ENCODE peak calls at places on chromosome 17, in eight cellular contexts. R is right atrium auricular region, U is brain microvascular endothelial cell, H is tibial artery, L is foreskin fibroblast, X is body of pancreas, N is thoracic aorta, T is cardiac muscle cell. M is an unnamed sample.

GRCh38 chr17:49249292-49249794 is 18.8 kb upstream of the PHOSPHO1 start:
- DNase-seq in X (no peak), R (no peak), L (peak), N (no peak), T (peak), U (no peak), H (no peak), M (peak)

GRCh38 chr17:7314719-7315569 is at the start of gene GPS2:
- DNase-seq in T (peak), U (peak), N (peak), X (peak), R (peak), H (peak), L (peak), M (peak)

GRCh38 chr17:58325976-58326468 is 2.6 kb downstream of the TSPOAP1 start:
- DNase-seq in X (no peak), T (no peak), U (no peak), N (no peak), R (no peak), H (no peak), L (no peak), M (no peak)

GRCh38 chr17:965311-965989 is 14.1 kb downstream of the NXN start:
- DNase-seq in L (peak), N (no peak), R (no peak), T (no peak), X (no peak), U (no peak), H (no peak), M (no peak)

GRCh38 chr17:68627956-68628355 is 26.8 kb upstream of the FAM20A start:
- DNase-seq in L (no peak), T (peak), N (no peak), R (no peak), H (no peak), X (no peak), U (no peak), M (no peak)

GRCh38 chr17:63700528-63701441 is 860 bp upstream of the LIMD2 start:
- DNase-seq in H (peak), N (peak), X (no peak), R (peak), T (peak), U (peak), L (peak), M (peak)

GRCh38 chr17:79137015-79137770 is 62.6 kb downstream of the ENGASE start:
- DNase-seq in H (no peak), X (no peak), R (no peak), N (no peak), L (no peak), T (no peak), U (no peak), M (peak)

GRCh38 chr17:2025220-2025621 is at the start of gene RTN4RL1:
- DNase-seq in L (peak), R (peak), X (peak), U (no peak), H (peak), T (peak), N (no peak), M (peak)

GRCh38 chr17:62902573-62903229 is 63.3 kb upstream of the TANC2 start:
- DNase-seq in U (no peak), L (no peak), R (peak), X (no peak), N (no peak), H (no peak), T (no peak), M (no peak)

GRCh38 chr17:69609495-69610315 is 195.2 kb downstream of the MAP2K6 start:
- DNase-seq in N (no peak), H (no peak), R (no peak), X (no peak), L (peak), U (peak), T (peak), M (peak)

GRCh38 chr17:8966926-8967325 is 1.4 kb upstream of the PIK3R5 start:
- DNase-seq in N (no peak), X (no peak), L (no peak), U (no peak), T (no peak), H (no peak), R (no peak), M (no peak)

GRCh38 chr17:67891481-67892119 is 66.3 kb downstream of the BPTF start:
- DNase-seq in U (peak), X (no peak), R (no peak), T (peak), N (no peak), L (peak), H (no peak), M (peak)

GRCh38 chr17:1031711-1032110 is 34.8 kb downstream of the TIMM22 start:
- DNase-seq in N (no peak), R (no peak), T (peak), L (peak), H (peak), U (no peak), X (no peak), M (peak)

GRCh38 chr17:29007456-29008455 is 1.9 kb upstream of the SEZ6 start:
- DNase-seq in H (no peak), X (no peak), T (peak), N (no peak), R (no peak), L (peak), U (no peak), M (no peak)

GRCh38 chr17:1646199-1646875 is 805 bp upstream of the SCARF1 start:
- DNase-seq in L (no peak), R (no peak), N (no peak), U (no peak), T (no peak), H (no peak), X (no peak), M (no peak)

GRCh38 chr17:9446528-9446927 is 129.1 kb downstream of the STX8 start:
- DNase-seq in U (no peak), L (no peak), X (no peak), H (no peak), T (peak), R (no peak), N (no peak), M (no peak)

GRCh38 chr17:28612936-28613872 is 781 bp downstream of the RSKR start:
- DNase-seq in T (peak), N (no peak), R (no peak), X (peak), L (peak), H (no peak), U (peak), M (peak)

GRCh38 chr17:72747416-72747815 is 345.1 kb downstream of the SLC39A11 start:
- DNase-seq in N (no peak), L (no peak), H (no peak), U (no peak), X (no peak), R (no peak), T (no peak), M (no peak)

GRCh38 chr17:15273141-15273793 is 8.1 kb upstream of the PMP22 start:
- DNase-seq in L (peak), U (peak), X (no peak), R (no peak), T (peak), N (no peak), H (no peak), M (no peak)

GRCh38 chr17:44979426-44980273 is 11.5 kb upstream of the C1QL1 start:
- DNase-seq in H (no peak), T (no peak), L (peak), N (no peak), R (no peak), X (no peak), U (no peak), M (no peak)

GRCh38 chr17:35342207-35342744 is 31.1 kb downstream of the SLFN11 start:
- DNase-seq in X (no peak), R (no peak), U (no peak), N (no peak), H (no peak), L (no peak), T (no peak), M (no peak)

GRCh38 chr17:75246404-75246803 is 15.0 kb downstream of the GGA3 start:
- DNase-seq in X (no peak), U (no peak), R (no peak), L (no peak), N (no peak), T (no peak), H (no peak), M (no peak)

GRCh38 chr17:60563743-60564142 is 36.2 kb upstream of the PPM1D start:
- DNase-seq in H (no peak), U (no peak), R (no peak), L (no peak), X (no peak), N (no peak), T (no peak), M (no peak)

GRCh38 chr17:4533522-4534502 is 21.4 kb downstream of the MYBBP1A start:
- DNase-seq in H (no peak), R (no peak), U (no peak), N (no peak), L (no peak), X (no peak), T (no peak), M (no peak)

GRCh38 chr17:70405492-70406220 is 236.3 kb downstream of the KCNJ2 start:
- DNase-seq in R (no peak), N (no peak), U (peak), L (peak), H (no peak), T (peak), X (no peak), M (no peak)

GRCh38 chr17:72401883-72402726 is 281.3 kb downstream of the SOX9 start:
- DNase-seq in X (no peak), N (no peak), H (no peak), R (no peak), U (no peak), T (no peak), L (no peak), M (no peak)

GRCh38 chr17:51764387-51764971 is 394.0 kb downstream of the CA10 start:
- DNase-seq in X (peak), T (peak), N (no peak), R (peak), L (peak), H (no peak), U (peak), M (peak)

GRCh38 chr17:78406396-78406795 is 27.9 kb downstream of the PGS1 start:
- DNase-seq in R (no peak), H (no peak), N (no peak), U (no peak), X (no peak), L (no peak), T (no peak), M (no peak)

GRCh38 chr17:12140685-12141084 is 120.0 kb downstream of the MAP2K4 start:
- DNase-seq in T (no peak), R (no peak), H (no peak), N (no peak), U (no peak), L (no peak), X (no peak), M (no peak)

GRCh38 chr17:68909066-68909465 is 46.1 kb downstream of the ABCA8 start:
- DNase-seq in T (peak), U (peak), R (peak), H (peak), N (no peak), X (no peak), L (peak), M (peak)

GRCh38 chr17:11628374-11628773 is 30.1 kb downstream of the DNAH9 start:
- DNase-seq in H (no peak), N (no peak), R (no peak), L (no peak), X (no peak), T (no peak), U (no peak), M (no peak)

GRCh38 chr17:64938925-64939474 is 19.7 kb upstream of the LRRC37A3 start:
- DNase-seq in N (no peak), L (peak), T (peak), X (peak), H (no peak), U (peak), R (no peak), M (peak)

GRCh38 chr17:49957350-49957749 is 11.6 kb upstream of the DLX4 start:
- DNase-seq in T (no peak), H (no peak), U (no peak), R (no peak), L (no peak), X (no peak), N (no peak), M (no peak)

GRCh38 chr17:58313815-58314705 is 14.5 kb downstream of the TSPOAP1 start:
- DNase-seq in U (no peak), X (no peak), N (no peak), T (no peak), L (no peak), R (no peak), H (no peak), M (no peak)

GRCh38 chr17:17039911-17040310 is 2.3 kb upstream of the MPRIP start:
- DNase-seq in U (no peak), T (no peak), H (no peak), L (no peak), X (no peak), N (no peak), R (no peak), M (no peak)

GRCh38 chr17:2023692-2024571 is 1.2 kb downstream of the RTN4RL1 start:
- DNase-seq in T (peak), U (no peak), H (peak), L (peak), X (peak), R (no peak), N (no peak), M (peak)

GRCh38 chr17:57463103-57463885 is 207.0 kb downstream of the MSI2 start:
- DNase-seq in X (no peak), L (peak), U (peak), T (peak), H (no peak), R (no peak), N (no peak), M (no peak)

DNA sequence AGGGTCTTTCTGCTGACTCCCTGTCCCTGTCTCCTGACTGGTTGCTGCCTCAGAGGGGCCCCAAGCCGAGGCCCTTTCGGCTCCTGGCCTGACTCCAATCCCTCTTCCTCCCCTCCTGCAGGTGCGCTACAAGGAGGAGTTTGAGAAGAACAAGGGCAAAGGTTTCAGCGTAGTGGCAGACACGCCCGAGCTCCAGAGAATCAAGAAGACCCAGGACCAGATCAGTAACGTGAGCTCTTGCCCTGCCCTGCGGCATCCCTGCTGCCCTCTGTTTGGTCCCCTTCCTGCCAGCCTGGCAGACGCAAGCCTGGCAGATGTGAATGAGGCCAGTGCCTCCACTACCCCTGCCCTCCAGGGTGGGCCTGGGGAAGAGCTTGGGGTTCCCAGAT is 27.1 kb upstream of the LASP1NB start:
- DNase-seq in U (no peak), N (no peak), L (no peak), T (no peak), H (no peak), R (no peak), X (no peak), M (no peak)
- TF ChIP-seq CTCF in U (no peak), N (no peak), L (no peak), T (no peak), H (no peak), R (no peak), X (no peak), M (no peak)

GRCh38 chr17:43755389-43755875 is 3.2 kb downstream of the SOST start:
- DNase-seq in N (no peak), H (no peak), U (no peak), R (no peak), T (peak), X (no peak), L (peak), M (peak)
- TF ChIP-seq CTCF in N (peak), H (peak), U (no peak), R (no peak), T (peak), X (no peak), L (no peak), M (no peak)

DNA sequence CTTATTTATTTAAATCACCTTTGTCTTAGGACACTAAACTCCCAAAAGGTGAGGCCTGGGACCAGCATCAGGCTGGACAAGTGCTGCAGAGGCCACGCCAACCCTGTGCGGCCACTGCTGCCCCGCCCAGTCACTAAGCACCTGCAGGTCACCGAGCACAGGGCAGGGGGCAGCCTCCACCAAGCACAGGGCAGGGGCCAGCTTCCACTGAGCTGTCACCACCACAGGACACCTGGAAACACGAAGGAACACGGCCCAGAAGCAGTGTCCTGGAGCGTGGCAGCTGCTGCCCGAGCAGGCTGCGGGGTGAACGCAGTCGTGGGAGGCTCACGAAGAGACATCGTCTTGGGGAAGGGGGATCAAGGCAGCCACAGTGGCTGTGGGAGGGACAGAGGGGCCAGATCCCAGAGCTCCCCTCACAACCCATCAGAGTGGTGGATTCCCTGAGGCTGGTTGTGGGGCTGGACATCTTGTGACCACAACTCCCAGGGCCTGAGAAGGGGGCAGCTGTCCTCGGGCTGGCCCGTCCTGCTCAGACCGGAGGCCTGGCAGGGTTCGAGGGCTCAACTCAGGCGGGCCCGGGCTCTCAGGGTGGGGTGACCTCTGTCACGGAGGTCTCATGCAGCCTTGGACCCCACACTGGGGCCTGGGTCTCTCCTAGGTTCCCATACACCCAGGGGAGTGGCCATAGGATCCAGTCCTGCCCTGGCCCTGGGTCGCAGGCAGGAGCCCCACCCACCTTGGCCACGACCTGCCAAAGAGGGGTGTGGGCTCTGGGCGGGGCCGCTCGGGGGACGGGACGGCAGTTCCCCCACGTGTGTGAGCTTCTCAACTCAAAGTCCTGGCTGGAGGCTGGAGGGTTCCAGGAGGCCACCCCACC is 18.7 kb downstream of the RAB40B start:
- DNase-seq in T (no peak), N (no peak), X (no peak), R (no peak), H (no peak), U (no peak), L (no peak), M (no peak)
- TF ChIP-seq CTCF in T (no peak), N (no peak), X (no peak), R (no peak), H (no peak), U (no peak), L (no peak), M (no peak)

DNA sequence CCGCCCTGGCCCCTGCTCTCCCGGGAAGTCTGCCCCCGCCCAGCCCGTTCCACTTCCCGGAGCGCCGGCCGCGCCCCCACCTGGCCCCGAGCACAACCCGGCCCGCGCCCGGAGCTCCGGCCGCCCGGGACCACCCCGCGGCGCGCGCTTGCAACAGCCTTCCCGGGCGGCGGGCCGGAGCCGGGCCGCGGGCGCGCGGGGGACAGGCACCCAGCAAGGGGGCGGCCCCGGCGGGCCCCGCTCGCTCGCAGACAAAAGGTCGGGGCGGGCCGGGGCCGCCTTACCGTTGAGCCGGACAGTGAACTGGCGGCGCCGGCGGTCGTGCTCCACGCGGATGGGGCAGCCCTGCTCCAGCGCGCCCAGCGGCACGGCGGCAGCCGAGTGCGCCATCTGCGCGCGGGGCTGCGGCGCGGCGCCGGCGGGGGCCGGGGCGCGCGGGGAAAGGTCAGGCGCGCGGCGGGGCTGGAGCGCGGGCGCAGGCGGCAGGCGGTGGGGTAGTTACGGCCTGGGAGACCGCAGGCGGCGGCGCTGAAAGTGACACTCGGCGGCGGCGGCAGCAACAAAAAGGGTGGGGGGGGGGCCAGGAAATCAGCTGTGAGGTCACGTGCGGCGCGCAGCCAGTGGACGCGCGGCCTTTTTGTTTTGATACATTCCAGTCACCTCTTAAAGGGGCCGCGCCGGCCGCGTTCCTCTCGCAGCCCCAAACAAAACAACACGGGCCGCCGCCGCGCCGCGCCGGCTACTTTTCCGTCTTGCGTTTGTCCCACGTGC is at the start of gene NATD1:
- DNase-seq in N (peak), T (peak), L (peak), R (peak), H (peak), U (peak), X (peak), M (peak)
- TF ChIP-seq CTCF in N (no peak), T (no peak), L (no peak), R (no peak), H (peak), U (no peak), X (no peak), M (no peak)

DNA sequence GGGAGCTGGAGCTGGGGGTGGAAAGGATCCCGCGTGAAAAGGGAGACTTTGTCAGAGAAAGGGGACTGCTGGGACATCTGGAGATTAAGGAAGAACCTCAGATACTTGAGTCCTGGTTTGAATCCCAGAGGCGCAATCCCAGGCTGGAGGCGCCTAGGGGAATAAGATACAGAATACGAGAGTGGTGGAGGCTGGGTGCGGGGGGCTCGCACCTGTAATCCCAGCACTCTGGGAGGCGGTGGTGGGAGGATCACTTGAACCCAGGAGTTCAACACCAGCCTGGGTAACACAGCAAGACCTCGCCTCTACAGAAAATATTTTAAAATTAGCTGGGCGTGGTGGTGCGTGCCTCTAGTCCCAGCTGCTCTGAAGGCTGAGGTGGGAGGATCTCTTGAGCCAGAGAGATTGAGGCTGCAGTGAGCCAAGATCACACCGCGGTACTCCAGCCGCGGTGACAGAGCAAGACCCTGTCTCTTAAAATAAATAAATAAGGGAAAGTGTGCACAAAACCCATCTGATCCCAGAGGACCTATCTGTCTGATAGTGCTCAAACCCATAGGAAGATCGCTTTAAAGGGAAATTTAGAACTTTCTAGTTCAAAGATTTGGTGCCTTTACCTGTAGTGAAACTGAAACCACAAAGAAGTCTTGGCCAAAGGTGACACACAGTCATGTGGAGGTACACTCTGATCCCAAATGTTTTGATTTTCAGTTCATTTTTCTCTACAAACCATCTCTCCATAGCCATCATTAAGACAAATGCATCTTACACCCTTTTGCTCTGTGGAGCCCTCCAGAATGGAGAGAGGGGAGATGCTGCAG is 625 bp upstream of the SCRN2 start:
- DNase-seq in X (no peak), T (no peak), L (no peak), U (no peak), N (no peak), H (no peak), R (no peak), M (no peak)
- TF ChIP-seq CTCF in X (no peak), T (no peak), L (no peak), U (no peak), N (no peak), H (no peak), R (no peak), M (no peak)

GRCh38 chr17:14048169-14048568 is 21.1 kb upstream of the COX10 start:
- DNase-seq in H (no peak), N (no peak), X (no peak), R (no peak), U (no peak), L (peak), T (no peak), M (no peak)
- TF ChIP-seq CTCF in H (no peak), N (no peak), X (no peak), R (no peak), U (peak), L (no peak), T (peak), M (peak)

M was measured in testis.